ENCODE peak calls at places on chromosomes 11 and 22, in four cellular contexts. One of them, this sample, is unnamed.

GRCh38 chr11:86940122-86940777 is 14.9 kb downstream of the FZD4 start:
- DNase-seq in psoas muscle: peak; percentile 69
- DNase-seq in fibroblast of lung: peak; percentile 74
- DNase-seq in A549: no peak
- DNase-seq in this sample: peak; percentile 71

GRCh38 chr11:121452609-121453150 is at the start of gene SORL1-AS1:
- DNase-seq in psoas muscle: no peak
- DNase-seq in fibroblast of lung: no peak
- DNase-seq in A549: peak; percentile 12
- DNase-seq in this sample: no peak

GRCh38 chr11:68020575-68020974 is 9.9 kb upstream of the NDUFS8 start:
- DNase-seq in fibroblast of lung: peak; percentile 34
- DNase-seq in A549: peak; percentile 70
- DNase-seq in psoas muscle: no peak
- DNase-seq in this sample: no peak

GRCh38 chr11:76664578-76665061 is 5.9 kb downstream of the LRRC32 start:
- DNase-seq in A549: no peak
- DNase-seq in psoas muscle: no peak
- DNase-seq in fibroblast of lung: no peak
- DNase-seq in this sample: no peak

GRCh38 chr11:69173925-69174591 is 18.3 kb downstream of the SMIM38 start:
- DNase-seq in psoas muscle: no peak
- DNase-seq in fibroblast of lung: peak; percentile 34
- DNase-seq in A549: no peak
- DNase-seq in this sample: peak; percentile 13

GRCh38 chr11:71430166-71430565 is 18.0 kb downstream of the DHCR7 start:
- DNase-seq in fibroblast of lung: no peak
- DNase-seq in A549: no peak
- DNase-seq in psoas muscle: no peak
- DNase-seq in this sample: no peak

GRCh38 chr11:98657711-98658110 is 363.0 kb upstream of the CNTN5 start:
- DNase-seq in A549: no peak
- DNase-seq in psoas muscle: no peak
- DNase-seq in fibroblast of lung: no peak
- DNase-seq in this sample: no peak

GRCh38 chr11:44627911-44628729 is 62.7 kb downstream of the CD82 start:
- DNase-seq in psoas muscle: peak; percentile 75
- DNase-seq in A549: no peak
- DNase-seq in fibroblast of lung: peak; percentile 78
- DNase-seq in this sample: no peak

GRCh38 chr11:45610627-45611026 is 54.8 kb downstream of the CHST1 start:
- DNase-seq in A549: no peak
- DNase-seq in fibroblast of lung: no peak
- DNase-seq in psoas muscle: no peak
- DNase-seq in this sample: no peak

GRCh38 chr11:118430956-118431355 is 5.3 kb upstream of the KMT2A start:
- DNase-seq in fibroblast of lung: no peak
- DNase-seq in psoas muscle: no peak
- DNase-seq in A549: no peak
- DNase-seq in this sample: no peak

GRCh38 chr22:25021976-25022711 is 69.6 kb downstream of the KIAA1671 start:
- DNase-seq in A549: no peak
- DNase-seq in fibroblast of lung: no peak
- DNase-seq in psoas muscle: no peak
- DNase-seq in this sample: no peak

GRCh38 chr22:37077802-37078448 is 26.4 kb downstream of the KCTD17 start:
- DNase-seq in psoas muscle: peak; percentile 52
- DNase-seq in fibroblast of lung: peak; percentile 46
- DNase-seq in A549: peak; percentile 76
- DNase-seq in this sample: peak; percentile 25

GRCh38 chr11:76186776-76187279 is 19.5 kb downstream of the WNT11 start:
- DNase-seq in A549: no peak
- DNase-seq in psoas muscle: peak; percentile 42
- DNase-seq in fibroblast of lung: no peak
- DNase-seq in this sample: no peak

GRCh38 chr22:43811777-43812148 is 342 bp downstream of the EFCAB6 start:
- DNase-seq in A549: peak; percentile 10
- DNase-seq in fibroblast of lung: peak; percentile 56
- DNase-seq in psoas muscle: no peak
- DNase-seq in this sample: peak; percentile 10

GRCh38 chr11:124920870-124921609 is 2.0 kb downstream of the HEPN1 start:
- DNase-seq in A549: peak; percentile 22
- DNase-seq in fibroblast of lung: peak; percentile 74
- DNase-seq in psoas muscle: peak; percentile 84
- DNase-seq in this sample: peak; percentile 67

GRCh38 chr11:2549080-2549479 is 104.3 kb downstream of the KCNQ1 start:
- DNase-seq in A549: no peak
- DNase-seq in fibroblast of lung: no peak
- DNase-seq in psoas muscle: peak; percentile 7
- DNase-seq in this sample: no peak

GRCh38 chr11:65658174-65659021 is 4.3 kb downstream of the RELA start:
- DNase-seq in psoas muscle: no peak
- DNase-seq in A549: no peak
- DNase-seq in fibroblast of lung: no peak
- DNase-seq in this sample: no peak

GRCh38 chr22:48714231-48714630 is 1113.4 kb downstream of the BRD1 start:
- DNase-seq in psoas muscle: no peak
- DNase-seq in fibroblast of lung: no peak
- DNase-seq in A549: no peak
- DNase-seq in this sample: no peak

GRCh38 chr22:19942886-19943664 is 1.5 kb upstream of the TXNRD2 start:
- DNase-seq in fibroblast of lung: peak; percentile 93
- DNase-seq in psoas muscle: no peak
- DNase-seq in A549: no peak
- DNase-seq in this sample: peak; percentile 87

GRCh38 chr11:1643146-1643690 is 13.6 kb downstream of the KRTAP5-5 start:
- DNase-seq in psoas muscle: no peak
- DNase-seq in fibroblast of lung: no peak
- DNase-seq in A549: no peak
- DNase-seq in this sample: no peak

GRCh38 chr11:1763336-1763795 is 361 bp downstream of the CTSD start:
- DNase-seq in A549: no peak
- DNase-seq in fibroblast of lung: no peak
- DNase-seq in psoas muscle: peak; percentile 42
- DNase-seq in this sample: no peak

GRCh38 chr11:36306888-36307287 is 10.8 kb downstream of the PRR5L start:
- DNase-seq in A549: no peak
- DNase-seq in fibroblast of lung: peak; percentile 62
- DNase-seq in psoas muscle: no peak
- DNase-seq in this sample: no peak

GRCh38 chr11:17803751-17804334 is 69.3 kb downstream of the KCNC1 start:
- DNase-seq in A549: no peak
- DNase-seq in fibroblast of lung: no peak
- DNase-seq in psoas muscle: no peak
- DNase-seq in this sample: no peak

GRCh38 chr22:28855355-28856094 is 27.8 kb upstream of the ZNRF3 start:
- DNase-seq in fibroblast of lung: peak; percentile 82
- DNase-seq in A549: peak; percentile 69
- DNase-seq in psoas muscle: no peak
- DNase-seq in this sample: peak; percentile 57

GRCh38 chr11:8256271-8257002 is 7.2 kb downstream of the LMO1 start:
- DNase-seq in A549: no peak
- DNase-seq in fibroblast of lung: no peak
- DNase-seq in psoas muscle: no peak
- DNase-seq in this sample: no peak

GRCh38 chr11:30406978-30407762 is 84.3 kb downstream of the ARL14EP start:
- DNase-seq in A549: no peak
- DNase-seq in fibroblast of lung: no peak
- DNase-seq in psoas muscle: no peak
- DNase-seq in this sample: no peak

GRCh38 chr11:46680164-46680760 is 20.2 kb downstream of the ARHGAP1 start:
- DNase-seq in psoas muscle: no peak
- DNase-seq in fibroblast of lung: no peak
- DNase-seq in A549: no peak
- DNase-seq in this sample: no peak

GRCh38 chr22:36853407-36854099 is 7.3 kb upstream of the NCF4 start:
- DNase-seq in psoas muscle: peak; percentile 71
- DNase-seq in A549: peak; percentile 22
- DNase-seq in fibroblast of lung: peak; percentile 33
- DNase-seq in this sample: peak; percentile 50

GRCh38 chr11:76048763-76049162 is 157.5 kb downstream of the WNT11 start:
- DNase-seq in A549: no peak
- DNase-seq in fibroblast of lung: no peak
- DNase-seq in psoas muscle: no peak
- DNase-seq in this sample: no peak

GRCh38 chr11:86041975-86042378 is 26.9 kb downstream of the PICALM start:
- DNase-seq in A549: peak; percentile 63
- DNase-seq in psoas muscle: no peak
- DNase-seq in fibroblast of lung: peak; percentile 93
- DNase-seq in this sample: peak; percentile 91

GRCh38 chr11:124769804-124770774 is 8.0 kb upstream of the ESAM start:
- DNase-seq in A549: no peak
- DNase-seq in psoas muscle: no peak
- DNase-seq in fibroblast of lung: peak; percentile 36
- DNase-seq in this sample: peak; percentile 76

GRCh38 chr11:117816151-117816741 is 8.3 kb downstream of the FXYD2 start:
- DNase-seq in psoas muscle: peak; percentile 61
- DNase-seq in fibroblast of lung: peak; percentile 50
- DNase-seq in A549: no peak
- DNase-seq in this sample: peak; percentile 30

GRCh38 chr11:69819541-69820070 is 390 bp upstream of the FGF3 start:
- DNase-seq in fibroblast of lung: no peak
- DNase-seq in A549: no peak
- DNase-seq in psoas muscle: no peak
- DNase-seq in this sample: no peak

DNA sequence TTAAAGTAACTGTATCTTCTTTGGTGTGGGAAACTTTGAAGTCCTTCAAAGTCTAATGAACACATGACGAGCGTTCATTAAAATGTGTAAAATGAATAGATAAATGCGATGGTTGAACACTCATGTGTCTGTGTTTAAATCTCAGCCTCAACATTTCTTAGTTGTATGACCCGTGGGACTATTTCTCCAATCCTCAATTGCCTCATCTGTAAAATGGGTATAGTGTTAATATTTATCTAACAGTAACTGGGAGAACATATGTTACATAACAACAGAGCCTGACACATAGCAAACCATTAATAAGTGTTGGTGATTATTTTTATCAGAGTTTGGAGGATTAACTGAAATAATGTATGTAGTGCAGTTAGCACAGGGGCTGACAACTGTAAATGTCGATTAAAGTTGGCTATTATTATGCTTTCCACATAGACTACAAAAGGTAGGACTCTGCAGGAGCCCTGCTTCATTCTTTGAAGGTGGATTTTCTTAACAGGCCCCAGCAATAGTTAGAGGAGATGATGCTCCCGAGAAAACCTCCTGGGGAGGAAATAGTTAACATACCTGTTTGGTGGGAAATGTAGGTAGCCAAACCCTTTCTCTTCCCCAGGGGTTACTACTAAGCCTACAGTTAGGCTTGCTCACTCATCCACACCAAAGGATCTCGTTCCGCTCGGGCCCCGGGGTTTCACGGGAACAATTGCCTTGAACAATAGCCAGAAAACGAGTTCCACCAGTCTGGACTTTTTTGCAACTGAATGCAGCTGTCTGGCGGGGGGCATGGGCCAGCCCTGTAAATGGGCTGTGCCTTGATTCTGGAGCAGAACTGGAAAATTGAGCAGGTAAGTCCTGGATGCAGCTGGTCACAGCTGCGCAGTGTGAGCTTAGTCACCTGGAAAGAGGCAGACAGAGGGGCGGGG is 133.4 kb downstream of the DBX1 start:
- DNase-seq in fibroblast of lung: no peak
- DNase-seq in A549: no peak
- DNase-seq in psoas muscle: no peak
- DNase-seq in this sample: no peak
- H3K4me3 ChIP-seq in fibroblast of lung: no peak overlapping the region
- H3K4me3 ChIP-seq in A549: no peak overlapping the region
- H3K4me3 ChIP-seq in psoas muscle: no peak overlapping the region
- H3K4me3 ChIP-seq in this sample: no peak overlapping the region

GRCh38 chr22:27801197-27801615 is 350 bp downstream of the MN1 start:
- DNase-seq in psoas muscle: peak; percentile 50
- DNase-seq in fibroblast of lung: no peak
- DNase-seq in A549: peak; percentile 3
- DNase-seq in this sample: no peak
- TF ChIP-seq CTCF in psoas muscle: no peak
- TF ChIP-seq CTCF in fibroblast of lung: no peak
- TF ChIP-seq CTCF in A549: no peak
- TF ChIP-seq CTCF in this sample: peak; percentile 6

GRCh38 chr11:134033276-134033675 is 35.6 kb upstream of the JAM3 start:
- DNase-seq in A549: no peak
- DNase-seq in fibroblast of lung: no peak
- DNase-seq in psoas muscle: no peak
- DNase-seq in this sample: no peak
- H3K4me3 ChIP-seq in A549: no peak overlapping the region
- H3K4me3 ChIP-seq in fibroblast of lung: no peak overlapping the region
- H3K4me3 ChIP-seq in psoas muscle: no peak overlapping the region
- H3K4me3 ChIP-seq in this sample: no peak overlapping the region

GRCh38 chr22:31867386-31868153 is 76.8 kb upstream of the YWHAH start:
- DNase-seq in fibroblast of lung: no peak
- DNase-seq in A549: no peak
- DNase-seq in psoas muscle: no peak
- DNase-seq in this sample: no peak

GRCh38 chr22:31871475-31871874 is 72.9 kb upstream of the YWHAH start:
- DNase-seq in fibroblast of lung: no peak
- DNase-seq in A549: no peak
- DNase-seq in psoas muscle: no peak
- DNase-seq in this sample: no peak

GRCh38 chr22:31872209-31872608 is 72.1 kb upstream of the YWHAH start:
- DNase-seq in fibroblast of lung: no peak
- DNase-seq in A549: no peak
- DNase-seq in psoas muscle: no peak
- DNase-seq in this sample: no peak

GRCh38 chr22:31874821-31875220 is 69.5 kb upstream of the YWHAH start:
- DNase-seq in A549: no peak
- DNase-seq in fibroblast of lung: no peak
- DNase-seq in psoas muscle: no peak
- DNase-seq in this sample: no peak

DNA sequence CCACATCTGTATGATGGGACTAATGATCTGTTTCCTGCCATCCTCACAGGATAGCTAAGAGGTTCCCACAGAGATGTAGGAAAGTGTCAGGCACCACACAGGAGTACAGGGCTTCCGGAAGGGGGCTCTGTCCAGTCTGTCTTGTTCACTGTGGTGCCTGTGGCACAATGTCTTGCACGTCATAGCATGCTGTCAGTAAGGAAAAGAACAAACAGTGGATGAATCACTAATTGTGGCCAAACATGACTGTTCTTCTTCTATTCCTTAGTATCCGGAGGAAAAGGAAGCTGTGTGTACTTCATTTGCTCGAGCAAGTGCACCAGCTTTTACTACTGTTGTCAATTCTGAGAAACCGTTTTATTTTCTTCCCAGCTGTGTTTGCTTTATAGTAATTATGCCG is 73.4 kb upstream of the YWHAH start:
- DNase-seq in A549: peak; percentile 68
- DNase-seq in psoas muscle: no peak
- DNase-seq in fibroblast of lung: peak; percentile 59
- DNase-seq in this sample: peak; percentile 93
- TF ChIP-seq CTCF in A549: peak; percentile 37
- TF ChIP-seq CTCF in psoas muscle: no peak
- TF ChIP-seq CTCF in fibroblast of lung: no peak
- TF ChIP-seq CTCF in this sample: peak; percentile 79

GRCh38 chr11:63814383-63814736 is 1.1 kb downstream of the SPINDOC start:
- DNase-seq in A549: no peak
- DNase-seq in psoas muscle: no peak
- DNase-seq in fibroblast of lung: peak; percentile 9
- DNase-seq in this sample: no peak
- H3K4me3 ChIP-seq in A549: peak overlapping the region; percentile 94
- H3K4me3 ChIP-seq in psoas muscle: peak overlapping the region; percentile 82
- H3K4me3 ChIP-seq in fibroblast of lung: peak overlapping the region; percentile 95
- H3K4me3 ChIP-seq in this sample: peak overlapping the region; percentile 95